ENCODE peak calls at places on chromosome 10, in nine cellular contexts. N is colonic mucosa; J is cardiac muscle cell; V is CD8-positive, alpha-beta T cell; W is AG04450; G is fibroblast of lung; S is upper lobe of right lung; I is H1; P is HCT116. B is an unnamed sample.

GRCh38 chr10:119657725-119658124 is 6.5 kb downstream of the BAG3 start:
- DNase-seq in V (no peak), G (peak; percentile 47), J (no peak), W (no peak), S (no peak), N (no peak), I (no peak), P (no peak), B (no peak)

GRCh38 chr10:75612904-75613684 is 181.7 kb downstream of the LRMDA start:
- DNase-seq in J (no peak), W (no peak), G (peak; percentile 85), V (no peak), P (no peak), I (no peak), S (no peak), N (no peak), B (peak; percentile 86)

GRCh38 chr10:81953420-81953819 is 78.4 kb downstream of the NRG3 start:
- DNase-seq in G (peak; percentile 27), V (no peak), N (no peak), S (no peak), I (no peak), J (no peak), W (no peak), P (no peak), B (no peak)

GRCh38 chr10:110498982-110499795 is 1.5 kb downstream of the DUSP5 start:
- DNase-seq in N (peak; percentile 53), I (peak; percentile 73), V (peak; percentile 25), S (no peak), J (peak; percentile 70), G (peak; percentile 69), P (no peak), W (peak; percentile 44), B (no peak)

GRCh38 chr10:108632044-108632443 is 1291.3 kb downstream of the XPNPEP1 start:
- DNase-seq in W (no peak), I (no peak), G (no peak), P (no peak), J (no peak), V (no peak), S (no peak), N (no peak), B (no peak)

GRCh38 chr10:6055929-6056328 is 6.2 kb downstream of the IL2RA start:
- DNase-seq in P (no peak), S (no peak), N (no peak), G (no peak), I (no peak), J (no peak), W (no peak), V (no peak), B (no peak)

GRCh38 chr10:48775206-48775517 is 90.5 kb downstream of the WDFY4 start:
- DNase-seq in I (no peak), S (no peak), N (no peak), G (no peak), W (no peak), J (no peak), P (no peak), V (no peak), B (no peak)

GRCh38 chr10:123463176-123463575 is 203.0 kb upstream of the GPR26 start:
- DNase-seq in W (no peak), G (no peak), V (no peak), N (no peak), I (no peak), P (no peak), S (no peak), J (no peak), B (peak; percentile 68)

GRCh38 chr10:86085136-86085535 is 281.5 kb downstream of the GRID1 start:
- DNase-seq in W (no peak), N (no peak), S (peak; percentile 33), I (no peak), P (no peak), J (no peak), G (no peak), V (no peak), B (no peak)

GRCh38 chr10:4429538-4429937 is 396.5 kb upstream of the AKR1E2 start:
- DNase-seq in J (no peak), N (no peak), V (no peak), I (no peak), S (no peak), W (no peak), G (no peak), P (no peak), B (no peak)

GRCh38 chr10:53601260-53601875 is 828.8 kb upstream of the MBL2 start:
- DNase-seq in I (no peak), V (no peak), W (no peak), P (peak; percentile 4), S (no peak), J (peak; percentile 68), N (no peak), G (peak; percentile 20), B (peak; percentile 6)

GRCh38 chr10:80283119-80283518 is 6.3 kb downstream of the MAT1A start:
- DNase-seq in W (no peak), I (no peak), V (no peak), S (no peak), N (no peak), J (peak; percentile 40), P (no peak), G (no peak), B (no peak)

GRCh38 chr10:99558708-99559107 is 26.0 kb downstream of the NKX2-3 start:
- DNase-seq in V (no peak), W (no peak), P (no peak), G (no peak), J (no peak), N (no peak), S (no peak), I (no peak), B (no peak)

DNA sequence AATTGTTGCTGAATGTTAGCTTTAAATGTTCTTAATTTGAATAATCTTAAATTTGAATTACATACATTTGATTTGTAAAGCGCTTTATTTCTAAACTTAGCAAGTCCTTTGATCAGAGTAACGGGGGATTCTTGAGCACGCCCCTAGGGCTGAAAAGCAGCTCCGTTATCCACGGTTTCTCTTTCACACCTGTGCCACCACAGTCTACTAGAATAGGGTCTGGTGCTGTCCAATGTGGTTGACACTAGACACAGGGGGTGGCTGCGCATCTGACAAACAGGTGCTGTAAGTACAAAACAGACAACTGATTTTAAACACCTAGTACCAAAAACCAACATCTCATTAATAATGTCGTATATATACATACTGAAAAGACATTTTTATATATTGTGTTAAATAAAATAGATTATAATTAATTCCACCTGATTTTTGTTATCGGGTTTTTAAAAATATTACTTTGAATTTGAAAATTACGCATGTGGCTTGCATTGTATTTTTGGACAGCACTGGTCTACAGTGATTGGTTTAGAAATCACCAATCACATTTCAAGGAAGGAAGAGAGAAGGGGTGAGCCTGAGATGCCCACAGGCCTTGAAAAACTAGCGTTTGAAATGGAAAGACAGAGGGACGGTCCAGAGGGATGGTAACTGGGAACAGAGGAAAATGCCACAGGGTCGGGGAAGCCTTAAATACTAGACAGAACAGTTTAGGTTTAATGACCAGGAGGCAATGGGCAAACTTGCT is 7.3 kb downstream of the SEPHS1 start:
- DNase-seq in W (no peak), V (peak; percentile 33), N (no peak), P (no peak), G (no peak), J (no peak), S (no peak), I (no peak), B (no peak)
- H3K4me3 ChIP-seq in W (no peak overlapping the region), V (no peak overlapping the region), N (no peak overlapping the region), P (no peak overlapping the region), G (no peak overlapping the region), J (no peak overlapping the region), S (no peak overlapping the region), I (no peak overlapping the region), B (no peak overlapping the region)

GRCh38 chr10:126528320-126528835 is 140.1 kb upstream of the ADAM12 start:
- DNase-seq in N (no peak), W (no peak), V (no peak), S (no peak), J (no peak), I (no peak), G (no peak), P (no peak), B (no peak)
- H3K27ac ChIP-seq in N (no peak overlapping the region), W (no peak overlapping the region), V (no peak overlapping the region), S (no peak overlapping the region), J (no peak overlapping the region), I (no peak overlapping the region), G (no peak overlapping the region), P (no peak overlapping the region), B (no peak overlapping the region)

GRCh38 chr10:21513035-21513434 is 12.4 kb downstream of the SKIDA1 start:
- DNase-seq in G (peak; percentile 13), P (no peak), V (no peak), N (no peak), J (no peak), I (no peak), S (no peak), W (no peak), B (no peak)

GRCh38 chr10:21515581-21516269 is 9.8 kb downstream of the SKIDA1 start:
- DNase-seq in I (no peak), W (no peak), V (no peak), S (no peak), P (no peak), G (peak; percentile 48), N (no peak), J (no peak), B (no peak)

GRCh38 chr10:21516270-21517131 is 9.0 kb downstream of the SKIDA1 start:
- DNase-seq in N (peak; percentile 43), J (peak; percentile 65), P (no peak), S (peak; percentile 84), G (peak; percentile 78), I (peak; percentile 83), V (peak; percentile 51), W (no peak), B (peak; percentile 16)

GRCh38 chr10:21514808-21515580 is 10.5 kb downstream of the SKIDA1 start:
- DNase-seq in N (no peak), W (no peak), P (no peak), S (no peak), G (peak; percentile 67), V (no peak), I (no peak), J (no peak), B (no peak)

GRCh38 chr10:21514101-21514807 is 11.2 kb downstream of the SKIDA1 start:
- DNase-seq in N (no peak), V (no peak), W (no peak), S (no peak), P (no peak), G (peak; percentile 45), J (no peak), I (no peak), B (no peak)
- H3K4me3 ChIP-seq in N (no peak overlapping the region), V (no peak overlapping the region), W (peak overlapping the region; percentile 28), S (peak overlapping the region; percentile 43), P (no peak overlapping the region), G (peak overlapping the region; percentile 17), J (peak overlapping the region; percentile 78), I (peak overlapping the region; percentile 66), B (no peak overlapping the region)

DNA sequence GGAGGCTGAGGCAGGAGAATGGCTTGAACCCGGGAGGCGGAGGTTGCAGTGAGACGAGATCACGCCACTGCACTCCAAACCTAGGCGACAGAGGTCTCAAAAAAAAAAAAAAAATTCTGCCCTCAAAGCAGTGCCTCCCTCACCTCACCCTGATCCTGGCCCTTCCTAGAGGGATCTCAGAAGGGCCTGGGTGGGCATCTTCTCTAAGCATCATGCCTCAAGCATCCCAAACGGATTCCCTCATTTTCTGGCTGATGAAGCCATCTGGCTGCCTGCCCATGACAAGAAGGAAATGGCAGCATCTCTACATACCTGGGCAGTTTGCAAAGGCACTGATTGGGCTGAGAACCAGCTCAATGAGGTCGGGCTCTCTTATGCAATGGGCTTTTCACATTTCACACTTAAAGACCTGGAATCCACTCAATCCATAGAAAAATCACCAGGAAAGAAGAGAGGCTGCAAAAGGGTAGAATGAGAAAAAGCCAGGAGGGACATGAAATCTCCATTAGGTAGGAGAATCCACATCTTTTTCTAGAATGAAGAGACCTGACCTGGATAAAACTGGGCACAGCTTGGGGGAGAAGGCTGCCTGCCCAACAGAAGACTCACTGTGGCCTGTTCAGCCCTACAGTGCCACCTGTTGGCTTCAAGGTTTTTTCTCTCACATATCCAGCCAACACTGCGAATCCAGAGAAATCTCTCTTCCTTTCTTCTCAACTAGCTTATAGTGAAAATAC is 48.1 kb downstream of the PDLIM1 start:
- DNase-seq in W (no peak), N (no peak), S (no peak), J (peak; percentile 58), P (no peak), G (peak; percentile 48), I (peak; percentile 57), V (peak; percentile 11), B (no peak)
- H3K27ac ChIP-seq in W (no peak overlapping the region), N (no peak overlapping the region), S (no peak overlapping the region), J (no peak overlapping the region), P (no peak overlapping the region), G (no peak overlapping the region), I (no peak overlapping the region), V (no peak overlapping the region), B (no peak overlapping the region)